ENCODE peak calls at places on chromosomes 12 and 14, in seven cellular contexts. H, U, F, P, M, E and V are unnamed samples.

GRCh38 chr14:102363182-102363952 is 626 bp downstream of the TECPR2 start:
- DNase-seq in U (peak; percentile 27), M (peak; percentile 72), H (peak; percentile 91), F (peak; percentile 16), P (peak; percentile 21), E (no peak), V (peak; percentile 65)

GRCh38 chr12:100391856-100392255 is 35.0 kb downstream of the SLC17A8 start:
- DNase-seq in U (peak; percentile 27), P (no peak), M (peak; percentile 13), E (no peak), H (peak; percentile 26), F (no peak), V (peak; percentile 16)

GRCh38 chr14:103745424-103745823 is 29.8 kb downstream of the ZFYVE21 start:
- DNase-seq in F (no peak), E (no peak), M (no peak), U (no peak), H (no peak), P (no peak), V (no peak)

GRCh38 chr12:53925006-53925405 is 13.6 kb upstream of the HOXC13 start:
- DNase-seq in U (no peak), H (no peak), F (no peak), P (peak; percentile 55), E (no peak), M (no peak), V (no peak)

GRCh38 chr12:68639396-68639767 is 28.7 kb downstream of the RAP1B start:
- DNase-seq in E (no peak), F (no peak), U (no peak), M (no peak), P (no peak), H (no peak), V (no peak)

GRCh38 chr12:17511369-17511768 is 578.6 kb downstream of the RERGL start:
- DNase-seq in E (no peak), H (peak; percentile 28), P (no peak), M (no peak), U (no peak), F (no peak), V (no peak)

GRCh38 chr14:87566986-87567385 is 426.0 kb downstream of the GALC start:
- DNase-seq in U (no peak), P (no peak), F (no peak), H (no peak), E (no peak), M (peak; percentile 42), V (peak; percentile 39)

GRCh38 chr12:46490635-46491034 is 118.1 kb upstream of the SLC38A2 start:
- DNase-seq in F (no peak), H (peak; percentile 69), M (peak; percentile 47), E (no peak), U (peak; percentile 86), P (no peak), V (no peak)

GRCh38 chr12:111596985-111597730 is 2.0 kb downstream of the ATXN2 start:
- DNase-seq in U (peak; percentile 66), M (peak; percentile 75), H (peak; percentile 80), E (no peak), F (peak; percentile 38), P (peak; percentile 52), V (peak; percentile 81)

GRCh38 chr14:53951661-53952265 is 4.9 kb downstream of the BMP4 start:
- DNase-seq in P (peak; percentile 26), F (no peak), E (no peak), U (no peak), M (no peak), H (no peak), V (no peak)

GRCh38 chr14:99755068-99755405 is 38.2 kb upstream of the EML1 start:
- DNase-seq in M (no peak), E (no peak), H (no peak), F (no peak), U (no peak), P (no peak), V (no peak)

GRCh38 chr12:14995583-14996425 is 23.0 kb downstream of the PDE6H start:
- DNase-seq in E (no peak), P (peak; percentile 75), H (peak; percentile 79), U (peak; percentile 77), F (no peak), M (peak; percentile 53), V (peak; percentile 52)

GRCh38 chr12:26723379-26724308 is 109.3 kb downstream of the ITPR2 start:
- DNase-seq in E (no peak), H (peak; percentile 44), F (no peak), M (peak; percentile 61), P (no peak), U (peak; percentile 83), V (no peak)

GRCh38 chr14:85686908-85687307 is 157.0 kb downstream of the FLRT2 start:
- DNase-seq in F (no peak), P (no peak), U (peak; percentile 40), M (no peak), H (no peak), E (no peak), V (no peak)

GRCh38 chr14:52018252-52018651 is 28.9 kb downstream of the RTRAF start:
- DNase-seq in E (no peak), U (peak; percentile 31), M (peak; percentile 61), P (no peak), F (no peak), H (no peak), V (no peak)